ENCODE peak calls at places on chromosomes 11 and 22, in eight cellular contexts. One of them, this sample, is unnamed.

GRCh38 chr11:100830978-100831732 is 144.1 kb downstream of the ARHGAP42 start:
- DNase-seq in AG10803: peak
- DNase-seq in SK-N-SH: no peak
- DNase-seq in foreskin fibroblast: peak
- DNase-seq in RWPE1: peak
- DNase-seq in endothelial cell: no peak
- DNase-seq in H9: no peak
- DNase-seq in IMR-90: peak
- DNase-seq in this sample: peak

GRCh38 chr11:15198284-15198683 is 83.6 kb downstream of the INSC start:
- DNase-seq in SK-N-SH: no peak
- DNase-seq in AG10803: no peak
- DNase-seq in RWPE1: no peak
- DNase-seq in H9: no peak
- DNase-seq in endothelial cell: no peak
- DNase-seq in IMR-90: no peak
- DNase-seq in foreskin fibroblast: no peak
- DNase-seq in this sample: no peak

GRCh38 chr11:109306322-109306721 is 115.7 kb upstream of the C11orf87 start:
- DNase-seq in endothelial cell: no peak
- DNase-seq in AG10803: peak
- DNase-seq in SK-N-SH: no peak
- DNase-seq in H9: no peak
- DNase-seq in IMR-90: peak
- DNase-seq in foreskin fibroblast: peak
- DNase-seq in RWPE1: no peak
- DNase-seq in this sample: peak

GRCh38 chr11:95218149-95218548 is 12.9 kb downstream of the SESN3 start:
- DNase-seq in IMR-90: no peak
- DNase-seq in AG10803: no peak
- DNase-seq in SK-N-SH: no peak
- DNase-seq in H9: no peak
- DNase-seq in endothelial cell: no peak
- DNase-seq in foreskin fibroblast: no peak
- DNase-seq in RWPE1: no peak
- DNase-seq in this sample: no peak

GRCh38 chr22:45200862-45201511 is 37.3 kb downstream of the NUP50 start:
- DNase-seq in RWPE1: no peak
- DNase-seq in IMR-90: peak
- DNase-seq in endothelial cell: no peak
- DNase-seq in H9: peak
- DNase-seq in AG10803: no peak
- DNase-seq in SK-N-SH: peak
- DNase-seq in foreskin fibroblast: no peak
- DNase-seq in this sample: peak

GRCh38 chr22:24230911-24231656 is 13.8 kb downstream of the GGT5 start:
- DNase-seq in foreskin fibroblast: no peak
- DNase-seq in IMR-90: no peak
- DNase-seq in endothelial cell: peak
- DNase-seq in SK-N-SH: peak
- DNase-seq in H9: peak
- DNase-seq in AG10803: no peak
- DNase-seq in RWPE1: no peak
- DNase-seq in this sample: no peak

GRCh38 chr22:41920271-41920976 is 5.5 kb upstream of the SHISA8 start:
- DNase-seq in IMR-90: no peak
- DNase-seq in H9: no peak
- DNase-seq in foreskin fibroblast: no peak
- DNase-seq in AG10803: no peak
- DNase-seq in SK-N-SH: no peak
- DNase-seq in RWPE1: no peak
- DNase-seq in endothelial cell: peak
- DNase-seq in this sample: no peak

GRCh38 chr11:3219281-3219892 is 774 bp upstream of the MRGPRG start:
- DNase-seq in SK-N-SH: no peak
- DNase-seq in IMR-90: no peak
- DNase-seq in endothelial cell: no peak
- DNase-seq in H9: peak
- DNase-seq in RWPE1: no peak
- DNase-seq in foreskin fibroblast: no peak
- DNase-seq in AG10803: no peak
- DNase-seq in this sample: no peak

GRCh38 chr11:62449451-62449851 is 30.6 kb downstream of the SCGB1A1 start:
- DNase-seq in endothelial cell: no peak
- DNase-seq in foreskin fibroblast: no peak
- DNase-seq in H9: no peak
- DNase-seq in SK-N-SH: no peak
- DNase-seq in IMR-90: no peak
- DNase-seq in AG10803: no peak
- DNase-seq in RWPE1: peak
- DNase-seq in this sample: no peak

GRCh38 chr11:102420547-102420946 is 32.0 kb downstream of the TMEM123 start:
- DNase-seq in SK-N-SH: no peak
- DNase-seq in AG10803: no peak
- DNase-seq in H9: no peak
- DNase-seq in foreskin fibroblast: no peak
- DNase-seq in IMR-90: no peak
- DNase-seq in RWPE1: no peak
- DNase-seq in endothelial cell: no peak
- DNase-seq in this sample: no peak

GRCh38 chr22:45888221-45889092 is 88.5 kb downstream of the WNT7B start:
- DNase-seq in AG10803: no peak
- DNase-seq in RWPE1: no peak
- DNase-seq in foreskin fibroblast: no peak
- DNase-seq in IMR-90: no peak
- DNase-seq in H9: no peak
- DNase-seq in SK-N-SH: no peak
- DNase-seq in endothelial cell: no peak
- DNase-seq in this sample: no peak

GRCh38 chr11:106983251-106983650 is 35.0 kb downstream of the GUCY1A2 start:
- DNase-seq in SK-N-SH: no peak
- DNase-seq in H9: no peak
- DNase-seq in foreskin fibroblast: no peak
- DNase-seq in IMR-90: no peak
- DNase-seq in RWPE1: no peak
- DNase-seq in endothelial cell: no peak
- DNase-seq in AG10803: no peak
- DNase-seq in this sample: no peak

GRCh38 chr11:130653838-130654601 is 205.6 kb downstream of the ADAMTS15 start:
- DNase-seq in foreskin fibroblast: peak
- DNase-seq in AG10803: peak
- DNase-seq in RWPE1: no peak
- DNase-seq in SK-N-SH: no peak
- DNase-seq in endothelial cell: no peak
- DNase-seq in H9: no peak
- DNase-seq in IMR-90: peak
- DNase-seq in this sample: peak

GRCh38 chr22:18110944-18111758 is 542 bp downstream of the TUBA8 start:
- DNase-seq in SK-N-SH: no peak
- DNase-seq in RWPE1: no peak
- DNase-seq in H9: no peak
- DNase-seq in endothelial cell: no peak
- DNase-seq in IMR-90: no peak
- DNase-seq in foreskin fibroblast: no peak
- DNase-seq in AG10803: no peak
- DNase-seq in this sample: no peak

GRCh38 chr11:123145661-123146060 is 49.4 kb downstream of the CLMP start:
- DNase-seq in endothelial cell: no peak
- DNase-seq in IMR-90: no peak
- DNase-seq in RWPE1: no peak
- DNase-seq in SK-N-SH: peak
- DNase-seq in H9: no peak
- DNase-seq in AG10803: no peak
- DNase-seq in foreskin fibroblast: no peak
- DNase-seq in this sample: no peak

GRCh38 chr11:128757886-128758612 is 64.2 kb downstream of the FLI1 start:
- DNase-seq in H9: no peak
- DNase-seq in endothelial cell: no peak
- DNase-seq in AG10803: no peak
- DNase-seq in SK-N-SH: no peak
- DNase-seq in IMR-90: no peak
- DNase-seq in RWPE1: no peak
- DNase-seq in foreskin fibroblast: no peak
- DNase-seq in this sample: no peak

GRCh38 chr11:10454506-10454901 is 560 bp upstream of the AMPD3 start:
- DNase-seq in H9: no peak
- DNase-seq in endothelial cell: no peak
- DNase-seq in AG10803: no peak
- DNase-seq in SK-N-SH: no peak
- DNase-seq in foreskin fibroblast: no peak
- DNase-seq in RWPE1: no peak
- DNase-seq in IMR-90: no peak
- DNase-seq in this sample: peak

GRCh38 chr11:61974766-61975631 is 7.6 kb upstream of the FTH1 start:
- DNase-seq in foreskin fibroblast: no peak
- DNase-seq in AG10803: no peak
- DNase-seq in endothelial cell: no peak
- DNase-seq in SK-N-SH: no peak
- DNase-seq in IMR-90: no peak
- DNase-seq in RWPE1: no peak
- DNase-seq in H9: no peak
- DNase-seq in this sample: no peak

GRCh38 chr11:8726395-8726794 is 43.8 kb downstream of the RPL27A start:
- DNase-seq in SK-N-SH: no peak
- DNase-seq in RWPE1: no peak
- DNase-seq in H9: no peak
- DNase-seq in AG10803: no peak
- DNase-seq in endothelial cell: no peak
- DNase-seq in IMR-90: no peak
- DNase-seq in foreskin fibroblast: no peak
- DNase-seq in this sample: no peak

GRCh38 chr11:46380340-46381045 is 976 bp upstream of the MDK start:
- DNase-seq in RWPE1: peak
- DNase-seq in H9: peak
- DNase-seq in foreskin fibroblast: no peak
- DNase-seq in SK-N-SH: peak
- DNase-seq in IMR-90: no peak
- DNase-seq in endothelial cell: peak
- DNase-seq in AG10803: peak
- DNase-seq in this sample: no peak

GRCh38 chr22:44582016-44582415 is 84.0 kb upstream of the RTL6 start:
- DNase-seq in endothelial cell: no peak
- DNase-seq in foreskin fibroblast: no peak
- DNase-seq in SK-N-SH: no peak
- DNase-seq in IMR-90: no peak
- DNase-seq in AG10803: no peak
- DNase-seq in H9: peak
- DNase-seq in RWPE1: no peak
- DNase-seq in this sample: no peak

GRCh38 chr11:86606849-86607481 is 65.5 kb downstream of the ME3 start:
- DNase-seq in foreskin fibroblast: no peak
- DNase-seq in RWPE1: no peak
- DNase-seq in SK-N-SH: no peak
- DNase-seq in IMR-90: peak
- DNase-seq in H9: no peak
- DNase-seq in endothelial cell: no peak
- DNase-seq in AG10803: peak
- DNase-seq in this sample: peak
- TF ChIP-seq CTCF in foreskin fibroblast: no peak
- TF ChIP-seq CTCF in RWPE1: no peak
- TF ChIP-seq CTCF in SK-N-SH: peak
- TF ChIP-seq CTCF in IMR-90: no peak
- TF ChIP-seq CTCF in H9: no peak
- TF ChIP-seq CTCF in endothelial cell: no peak
- TF ChIP-seq CTCF in AG10803: no peak
- TF ChIP-seq CTCF in this sample: peak

GRCh38 chr11:121194731-121195596 is 93.9 kb downstream of the TECTA start:
- DNase-seq in foreskin fibroblast: peak
- DNase-seq in endothelial cell: peak
- DNase-seq in SK-N-SH: peak
- DNase-seq in H9: peak
- DNase-seq in IMR-90: peak
- DNase-seq in AG10803: peak
- DNase-seq in RWPE1: peak
- DNase-seq in this sample: peak
- TF ChIP-seq CTCF in foreskin fibroblast: peak
- TF ChIP-seq CTCF in endothelial cell: peak
- TF ChIP-seq CTCF in SK-N-SH: peak
- TF ChIP-seq CTCF in H9: peak
- TF ChIP-seq CTCF in IMR-90: peak
- TF ChIP-seq CTCF in AG10803: peak
- TF ChIP-seq CTCF in RWPE1: peak
- TF ChIP-seq CTCF in this sample: peak

DNA sequence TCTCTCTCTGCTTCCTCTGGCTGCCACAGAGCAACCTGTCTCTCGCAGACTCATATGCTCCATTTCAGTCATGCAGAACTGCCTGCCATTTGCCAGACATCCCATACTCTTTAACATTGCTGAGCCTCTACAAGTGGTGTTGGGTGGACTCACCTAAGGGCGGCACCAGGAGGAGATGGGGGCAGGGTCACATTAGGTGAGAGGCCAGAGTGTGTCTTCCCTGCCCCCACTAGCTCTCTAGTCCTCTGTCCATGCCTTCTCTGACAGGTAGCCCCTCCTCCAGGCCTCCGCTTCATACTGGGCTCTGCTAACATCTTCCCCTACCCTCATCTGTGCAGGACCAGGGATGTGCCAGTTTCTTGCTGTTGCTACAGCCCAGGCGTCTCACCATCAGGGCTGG is 366.3 kb downstream of the TENM4 start:
- DNase-seq in SK-N-SH: no peak
- DNase-seq in RWPE1: no peak
- DNase-seq in AG10803: no peak
- DNase-seq in IMR-90: no peak
- DNase-seq in foreskin fibroblast: no peak
- DNase-seq in endothelial cell: no peak
- DNase-seq in H9: no peak
- DNase-seq in this sample: no peak
- TF ChIP-seq CTCF in SK-N-SH: no peak
- TF ChIP-seq CTCF in RWPE1: no peak
- TF ChIP-seq CTCF in AG10803: no peak
- TF ChIP-seq CTCF in IMR-90: no peak
- TF ChIP-seq CTCF in foreskin fibroblast: no peak
- TF ChIP-seq CTCF in endothelial cell: no peak
- TF ChIP-seq CTCF in H9: no peak
- TF ChIP-seq CTCF in this sample: no peak

DNA sequence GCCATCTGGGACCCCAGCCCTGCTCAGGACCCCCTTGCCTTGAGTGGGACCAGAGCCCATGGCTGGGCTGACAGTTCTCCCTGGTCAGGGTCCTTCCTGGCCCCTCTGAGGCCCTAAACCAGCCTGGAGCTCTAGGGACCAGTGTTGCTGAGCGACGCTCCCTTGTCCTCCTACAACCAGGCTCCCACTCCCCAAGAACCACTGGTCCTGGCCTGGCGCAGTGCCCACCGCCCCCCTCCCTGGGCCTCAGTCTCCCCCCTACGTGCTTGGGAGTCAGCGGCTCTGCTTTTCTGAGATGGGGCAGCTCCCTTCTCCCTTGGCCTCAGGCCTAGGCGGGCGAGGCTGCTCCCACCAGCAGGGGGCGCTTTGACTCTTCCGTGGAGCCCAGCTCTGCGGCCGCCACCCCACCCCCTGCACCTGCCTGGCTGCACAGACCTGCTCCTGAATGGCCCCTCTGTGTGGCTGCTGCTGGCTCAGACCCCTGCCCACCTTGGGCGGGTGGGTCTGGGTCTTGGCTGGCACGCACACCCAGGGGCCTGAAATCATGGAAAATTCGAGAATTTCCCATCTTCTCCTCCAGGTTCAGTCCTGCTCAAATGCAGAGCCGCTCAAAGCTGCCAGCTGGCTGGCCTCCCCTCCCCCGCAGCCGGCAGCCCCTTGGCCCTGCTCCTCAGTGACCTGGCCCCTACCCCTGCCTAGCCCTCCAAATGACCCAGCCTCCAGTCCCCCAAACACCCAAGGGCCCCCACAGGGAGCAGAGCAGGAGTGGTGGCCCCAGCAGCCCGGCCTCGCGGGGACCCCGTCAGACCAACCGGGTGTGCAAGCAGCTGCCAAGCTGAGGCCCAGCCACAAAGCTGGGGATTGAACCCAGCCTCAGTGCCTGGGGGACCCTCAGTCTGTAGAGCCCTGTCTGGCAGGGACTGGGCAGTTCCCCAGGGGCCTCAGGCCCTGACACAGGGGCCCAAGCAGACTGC is 9.1 kb downstream of the PRR33 start:
- DNase-seq in SK-N-SH: peak
- DNase-seq in endothelial cell: peak
- DNase-seq in H9: peak
- DNase-seq in foreskin fibroblast: peak
- DNase-seq in RWPE1: peak
- DNase-seq in AG10803: peak
- DNase-seq in IMR-90: peak
- DNase-seq in this sample: peak
- TF ChIP-seq CTCF in SK-N-SH: peak
- TF ChIP-seq CTCF in endothelial cell: peak
- TF ChIP-seq CTCF in H9: peak
- TF ChIP-seq CTCF in foreskin fibroblast: peak
- TF ChIP-seq CTCF in RWPE1: peak
- TF ChIP-seq CTCF in AG10803: peak
- TF ChIP-seq CTCF in IMR-90: peak
- TF ChIP-seq CTCF in this sample: peak